ENCODE peak calls at places on chromosomes 2 and 18, in nine cellular contexts. E is CD8-positive, alpha-beta T cell; X is T follicular helper cell; I is CD8-positive, alpha-beta memory T cell; D is ELF-1; K is HuH-7.5; C is iPS DF 6.9; J is gastrocnemius medialis; F is amygdala. T is an unnamed sample.

GRCh38 chr2:207403141-207403540 is 126.6 kb upstream of the CREB1 start:
- DNase-seq in F (no peak), K (no peak), J (no peak), D (no peak), I (no peak), E (no peak), C (no peak), X (no peak), T (no peak)

GRCh38 chr2:21454839-21455238 is 331.1 kb downstream of the TDRD15 start:
- DNase-seq in C (no peak), E (no peak), J (no peak), F (no peak), D (no peak), X (no peak), K (no peak), I (no peak), T (no peak)

GRCh38 chr2:62112192-62112591 is 83.7 kb upstream of the B3GNT2 start:
- DNase-seq in K (no peak), X (no peak), D (peak), J (no peak), F (no peak), E (no peak), I (no peak), C (no peak), T (peak)

GRCh38 chr2:136874258-136874657 is 108.9 kb downstream of the THSD7B start:
- DNase-seq in D (no peak), I (no peak), E (no peak), K (no peak), J (no peak), C (peak), F (no peak), X (no peak), T (peak)

GRCh38 chr18:28152354-28152753 is 24.6 kb downstream of the CDH2 start:
- DNase-seq in E (no peak), K (no peak), J (no peak), D (no peak), I (no peak), X (no peak), F (no peak), C (no peak), T (peak)

GRCh38 chr18:711693-712400 is 583 bp downstream of the ENOSF1 start:
- DNase-seq in K (peak), C (no peak), D (peak), E (peak), F (peak), J (peak), I (peak), X (peak), T (peak)

GRCh38 chr18:55053976-55054375 is 94.7 kb upstream of the CCDC68 start:
- DNase-seq in I (no peak), F (no peak), K (no peak), D (no peak), X (no peak), E (no peak), C (no peak), J (no peak), T (no peak)

GRCh38 chr2:122020377-122020776 is 264.9 kb downstream of the TSN start:
- DNase-seq in C (no peak), E (no peak), K (no peak), I (no peak), X (no peak), F (no peak), J (no peak), D (no peak), T (no peak)

GRCh38 chr2:237601453-237602116 is 11.1 kb upstream of the RAB17 start:
- DNase-seq in D (peak), C (no peak), I (no peak), K (peak), X (no peak), J (no peak), E (no peak), F (no peak), T (peak)

GRCh38 chr2:232421189-232421785 is 14.6 kb downstream of the ALPG start:
- DNase-seq in C (no peak), F (no peak), I (no peak), J (no peak), D (no peak), X (no peak), K (no peak), E (no peak), T (peak)

GRCh38 chr2:10187661-10188060 is 65.1 kb downstream of the RRM2 start:
- DNase-seq in C (no peak), F (no peak), K (no peak), X (no peak), I (no peak), E (no peak), J (no peak), D (no peak), T (no peak)

GRCh38 chr2:120850551-120850950 is 114.9 kb downstream of the GLI2 start:
- DNase-seq in K (no peak), I (no peak), C (no peak), F (no peak), X (no peak), E (no peak), J (no peak), D (no peak), T (no peak)

GRCh38 chr2:241112592-241112991 is 10.5 kb upstream of the MTERF4 start:
- DNase-seq in D (no peak), X (peak), F (no peak), C (no peak), E (no peak), I (peak), J (no peak), K (no peak), T (no peak)

GRCh38 chr2:73100956-73101355 is 11.8 kb downstream of the RAB11FIP5 start:
- DNase-seq in I (no peak), D (no peak), X (no peak), J (no peak), C (no peak), E (no peak), K (no peak), F (no peak), T (no peak)

GRCh38 chr2:235433860-235434259 is 60.0 kb upstream of the AGAP1 start:
- DNase-seq in K (no peak), E (no peak), F (peak), D (no peak), I (no peak), J (peak), X (no peak), C (no peak), T (no peak)

GRCh38 chr2:129802290-129802689 is 177.2 kb upstream of the RAB6C start:
- DNase-seq in E (no peak), C (no peak), I (no peak), D (peak), K (no peak), J (no peak), F (no peak), X (no peak), T (peak)

GRCh38 chr2:212915121-212915782 is 236.2 kb downstream of the IKZF2 start:
- DNase-seq in F (no peak), D (no peak), E (no peak), X (no peak), I (no peak), C (no peak), J (no peak), K (no peak), T (no peak)

GRCh38 chr2:190653931-190654330 is 5.0 kb downstream of the NAB1 start:
- DNase-seq in K (no peak), F (no peak), I (no peak), J (no peak), D (no peak), C (no peak), X (no peak), E (no peak), T (no peak)

GRCh38 chr2:179129574-179130238 is 79.8 kb upstream of the CCDC141 start:
- DNase-seq in C (no peak), J (no peak), E (no peak), D (no peak), I (no peak), F (no peak), X (no peak), K (no peak), T (peak)

GRCh38 chr2:208983476-208983875 is 440.4 kb upstream of the MAP2 start:
- DNase-seq in J (no peak), E (no peak), I (no peak), F (no peak), D (peak), C (no peak), X (no peak), K (no peak), T (no peak)

GRCh38 chr18:37321578-37322496 is 243.8 kb downstream of the CELF4 start:
- DNase-seq in E (no peak), J (no peak), X (no peak), I (no peak), F (no peak), D (no peak), K (no peak), C (no peak), T (peak)

GRCh38 chr2:167489307-167489706 is 601.0 kb downstream of the XIRP2 start:
- DNase-seq in D (no peak), F (no peak), E (no peak), X (no peak), J (no peak), I (no peak), K (no peak), C (no peak), T (no peak)

GRCh38 chr2:233542507-233542906 is 24.1 kb downstream of the USP40 start:
- DNase-seq in K (no peak), C (no peak), D (no peak), F (no peak), X (no peak), J (peak), I (no peak), E (no peak), T (no peak)

GRCh38 chr2:152335016-152335850 is at the start of gene FMNL2:
- DNase-seq in K (peak), X (no peak), J (peak), C (peak), D (peak), I (no peak), F (peak), E (no peak), T (peak)

GRCh38 chr2:26847663-26848335 is at the start of gene DPYSL5:
- DNase-seq in X (no peak), F (no peak), I (no peak), J (no peak), D (peak), E (no peak), C (no peak), K (peak), T (peak)

GRCh38 chr2:3959372-3959771 is 256.0 kb downstream of the DCDC2C start:
- DNase-seq in E (no peak), I (no peak), K (peak), C (peak), D (peak), X (no peak), J (no peak), F (no peak), T (peak)

GRCh38 chr2:236046715-236047114 is 121.5 kb downstream of the GBX2 start:
- DNase-seq in K (no peak), F (no peak), C (no peak), D (no peak), J (no peak), X (no peak), I (no peak), E (no peak), T (no peak)